ENCODE peak calls at places on chromosomes 12 and 14, in four cellular contexts. One of them, this sample, is unnamed.

GRCh38 chr12:25152055-25152454 is 42.9 kb downstream of the DNAI7 start:
- DNase-seq in A549: no peak
- DNase-seq in K562: no peak
- DNase-seq in IMR-90: no peak
- DNase-seq in this sample: no peak

GRCh38 chr12:121803861-121804416 is at the start of gene SETD1B:
- DNase-seq in K562: peak; percentile 38
- DNase-seq in IMR-90: peak; percentile 44
- DNase-seq in A549: no peak
- DNase-seq in this sample: no peak

GRCh38 chr12:68850390-68850789 is 42.4 kb downstream of the MDM2 start:
- DNase-seq in IMR-90: no peak
- DNase-seq in K562: no peak
- DNase-seq in A549: no peak
- DNase-seq in this sample: no peak

GRCh38 chr14:29814153-29815057 is 113.2 kb downstream of the PRKD1 start:
- DNase-seq in IMR-90: peak; percentile 44
- DNase-seq in A549: no peak
- DNase-seq in K562: no peak
- DNase-seq in this sample: no peak

GRCh38 chr12:60205500-60205899 is 609.7 kb downstream of the SLC16A7 start:
- DNase-seq in A549: no peak
- DNase-seq in K562: no peak
- DNase-seq in IMR-90: peak; percentile 41
- DNase-seq in this sample: no peak

GRCh38 chr14:97056086-97056485 is 258.9 kb downstream of the VRK1 start:
- DNase-seq in K562: no peak
- DNase-seq in IMR-90: no peak
- DNase-seq in A549: no peak
- DNase-seq in this sample: no peak

GRCh38 chr12:11723993-11724392 is 74.5 kb downstream of the ETV6 start:
- DNase-seq in IMR-90: peak; percentile 52
- DNase-seq in K562: no peak
- DNase-seq in A549: no peak
- DNase-seq in this sample: no peak

GRCh38 chr14:95500772-95501401 is 15.6 kb downstream of the SYNE3 start:
- DNase-seq in IMR-90: peak; percentile 90
- DNase-seq in K562: no peak
- DNase-seq in A549: no peak
- DNase-seq in this sample: no peak

GRCh38 chr14:58994130-58994529 is 194.3 kb upstream of the DAAM1 start:
- DNase-seq in A549: no peak
- DNase-seq in K562: no peak
- DNase-seq in IMR-90: no peak
- DNase-seq in this sample: no peak

GRCh38 chr14:94702629-94703028 is 67.3 kb downstream of the GSC start:
- DNase-seq in IMR-90: no peak
- DNase-seq in K562: no peak
- DNase-seq in A549: no peak
- DNase-seq in this sample: no peak

GRCh38 chr14:100879194-100879593 is 24.3 kb downstream of the RTL1 start:
- DNase-seq in A549: no peak
- DNase-seq in K562: no peak
- DNase-seq in IMR-90: no peak
- DNase-seq in this sample: no peak

GRCh38 chr12:23760495-23760894 is 189.0 kb downstream of the SOX5 start:
- DNase-seq in A549: no peak
- DNase-seq in K562: no peak
- DNase-seq in IMR-90: no peak
- DNase-seq in this sample: no peak

GRCh38 chr12:16155938-16156337 is 121.5 kb downstream of the SLC15A5 start:
- DNase-seq in IMR-90: no peak
- DNase-seq in K562: no peak
- DNase-seq in A549: no peak
- DNase-seq in this sample: no peak

GRCh38 chr12:123076604-123077297 is 74.1 kb downstream of the PITPNM2 start:
- DNase-seq in IMR-90: no peak
- DNase-seq in K562: no peak
- DNase-seq in A549: no peak
- DNase-seq in this sample: no peak

GRCh38 chr14:101019974-101020710 is 116.6 kb upstream of the RTL1 start:
- DNase-seq in A549: no peak
- DNase-seq in IMR-90: no peak
- DNase-seq in K562: no peak
- DNase-seq in this sample: no peak

GRCh38 chr14:59540852-59541251 is 35.8 kb downstream of the CCDC175 start:
- DNase-seq in IMR-90: no peak
- DNase-seq in K562: no peak
- DNase-seq in A549: no peak
- DNase-seq in this sample: no peak

GRCh38 chr12:55930771-55931316 is at the start of gene DGKA:
- DNase-seq in A549: peak; percentile 71
- DNase-seq in K562: peak; percentile 56
- DNase-seq in IMR-90: peak; percentile 85
- DNase-seq in this sample: peak; percentile 53

GRCh38 chr12:69000540-69001243 is 67.7 kb upstream of the CPM start:
- DNase-seq in K562: no peak
- DNase-seq in A549: no peak
- DNase-seq in IMR-90: peak; percentile 70
- DNase-seq in this sample: no peak

GRCh38 chr12:86914716-86915115 is 658.5 kb upstream of the MGAT4C start:
- DNase-seq in A549: peak; percentile 4
- DNase-seq in IMR-90: peak; percentile 58
- DNase-seq in K562: no peak
- DNase-seq in this sample: no peak

GRCh38 chr14:58427289-58428010 is at the start of the genes KIAA0586 and TIMM9:
- DNase-seq in K562: peak; percentile 84
- DNase-seq in IMR-90: peak; percentile 99
- DNase-seq in A549: peak; percentile 90
- DNase-seq in this sample: peak; percentile 95

GRCh38 chr14:74504874-74505617 is 11.5 kb downstream of the ISCA2 start:
- DNase-seq in K562: no peak
- DNase-seq in A549: no peak
- DNase-seq in IMR-90: no peak
- DNase-seq in this sample: no peak

GRCh38 chr12:76470028-76470939 is 89.3 kb downstream of the OSBPL8 start:
- DNase-seq in A549: peak; percentile 47
- DNase-seq in K562: peak; percentile 28
- DNase-seq in IMR-90: peak; percentile 93
- DNase-seq in this sample: peak; percentile 25

GRCh38 chr14:101216725-101217463 is 313.4 kb upstream of the RTL1 start:
- DNase-seq in A549: no peak
- DNase-seq in IMR-90: no peak
- DNase-seq in K562: no peak
- DNase-seq in this sample: no peak

GRCh38 chr12:94941440-94941862 is 62.0 kb downstream of the NDUFA12 start:
- DNase-seq in IMR-90: peak; percentile 79
- DNase-seq in A549: no peak
- DNase-seq in K562: peak; percentile 21
- DNase-seq in this sample: no peak

GRCh38 chr14:65495196-65495595 is 82.7 kb downstream of the FUT8 start:
- DNase-seq in IMR-90: peak; percentile 46
- DNase-seq in K562: no peak
- DNase-seq in A549: no peak
- DNase-seq in this sample: no peak

GRCh38 chr12:26373606-26374495 is 178.5 kb downstream of the SSPN start:
- DNase-seq in A549: no peak
- DNase-seq in IMR-90: no peak
- DNase-seq in K562: no peak
- DNase-seq in this sample: no peak

GRCh38 chr12:26369588-26369987 is 174.2 kb downstream of the SSPN start:
- DNase-seq in IMR-90: peak; percentile 94
- DNase-seq in A549: peak; percentile 24
- DNase-seq in K562: peak; percentile 11
- DNase-seq in this sample: no peak

GRCh38 chr12:26372856-26373255 is 177.5 kb downstream of the SSPN start:
- DNase-seq in K562: no peak
- DNase-seq in A549: no peak
- DNase-seq in IMR-90: no peak
- DNase-seq in this sample: no peak

GRCh38 chr12:26368331-26368730 is 173.0 kb downstream of the SSPN start:
- DNase-seq in K562: no peak
- DNase-seq in IMR-90: no peak
- DNase-seq in A549: no peak
- DNase-seq in this sample: no peak

GRCh38 chr12:26370098-26370497 is 174.7 kb downstream of the SSPN start:
- DNase-seq in IMR-90: no peak
- DNase-seq in A549: no peak
- DNase-seq in K562: no peak
- DNase-seq in this sample: no peak
- TF ChIP-seq RAD21 in IMR-90: no peak
- TF ChIP-seq RAD21 in A549: no peak
- TF ChIP-seq RAD21 in K562: no peak
- TF ChIP-seq RAD21 in this sample: no peak

DNA sequence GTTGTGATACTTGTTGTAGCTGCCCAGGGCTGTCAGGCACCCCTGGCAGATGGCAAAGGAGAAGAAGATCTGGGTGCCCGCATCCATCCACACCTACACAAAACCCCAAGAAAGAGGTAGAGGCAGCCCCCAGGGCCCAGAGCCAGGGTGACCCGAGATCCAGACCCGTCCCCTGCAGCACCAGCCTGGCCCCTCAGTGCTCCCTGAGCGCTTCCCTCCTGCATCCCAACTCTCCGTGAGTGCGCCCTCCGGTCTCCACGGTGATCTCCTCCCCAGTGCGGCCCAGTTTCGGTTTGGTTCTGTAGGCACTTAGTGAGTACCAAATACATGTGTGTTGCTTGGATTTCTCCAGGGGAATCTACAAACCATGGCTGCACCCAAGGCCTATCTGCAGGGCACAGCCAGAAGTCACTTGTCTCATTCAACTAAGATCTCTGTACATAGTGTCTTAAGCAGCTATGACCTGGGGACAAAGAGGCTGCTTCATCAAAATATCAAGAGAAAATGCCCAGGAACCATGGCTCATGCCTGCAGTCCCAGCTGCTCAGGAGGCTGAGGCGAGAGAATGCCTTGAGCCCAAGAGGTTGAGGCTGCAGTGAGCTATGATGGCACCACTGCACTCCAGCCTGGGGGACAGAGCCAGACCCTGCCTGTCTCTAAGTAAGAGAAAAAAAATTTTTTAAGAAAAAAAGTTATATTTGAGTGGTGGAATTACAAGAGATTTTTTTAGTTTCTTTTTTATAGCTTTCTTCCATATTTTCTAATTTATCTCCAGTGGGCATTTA is 15.9 kb downstream of the SLC6A12 start:
- DNase-seq in K562: no peak
- DNase-seq in A549: no peak
- DNase-seq in IMR-90: no peak
- DNase-seq in this sample: no peak
- TF ChIP-seq RFX5 in K562: no peak
- TF ChIP-seq RFX5 in A549: no peak
- TF ChIP-seq RFX5 in IMR-90: no peak
- TF ChIP-seq RFX5 in this sample: no peak

GRCh38 chr12:12887471-12887870 is 3.9 kb upstream of the GPRC5A start:
- DNase-seq in IMR-90: no peak
- DNase-seq in A549: no peak
- DNase-seq in K562: no peak
- DNase-seq in this sample: no peak
- TF ChIP-seq ELK1 in IMR-90: no peak
- TF ChIP-seq ELK1 in A549: no peak
- TF ChIP-seq ELK1 in K562: no peak
- TF ChIP-seq ELK1 in this sample: no peak

GRCh38 chr12:47028981-47029708 is 50.3 kb upstream of the PCED1B start:
- DNase-seq in IMR-90: no peak
- DNase-seq in A549: no peak
- DNase-seq in K562: no peak
- DNase-seq in this sample: no peak
- TF ChIP-seq RAD21 in IMR-90: no peak
- TF ChIP-seq RAD21 in A549: no peak
- TF ChIP-seq RAD21 in K562: no peak
- TF ChIP-seq RAD21 in this sample: no peak

GRCh38 chr14:56587701-56588100 is 8.1 kb downstream of the TMEM260 start:
- DNase-seq in K562: no peak
- DNase-seq in A549: no peak
- DNase-seq in IMR-90: no peak
- DNase-seq in this sample: no peak
- TF ChIP-seq RFX5 in K562: no peak
- TF ChIP-seq RFX5 in A549: no peak
- TF ChIP-seq RFX5 in IMR-90: no peak
- TF ChIP-seq RFX5 in this sample: no peak

GRCh38 chr12:48286665-48287064 is 64.1 kb downstream of the ZNF641 start:
- DNase-seq in A549: no peak
- DNase-seq in K562: no peak
- DNase-seq in IMR-90: no peak
- DNase-seq in this sample: no peak
- TF ChIP-seq ELK1 in A549: no peak
- TF ChIP-seq ELK1 in K562: no peak
- TF ChIP-seq ELK1 in IMR-90: no peak
- TF ChIP-seq ELK1 in this sample: no peak

GRCh38 chr14:104658325-104658712 is 31.1 kb upstream of the INF2 start:
- DNase-seq in IMR-90: no peak
- DNase-seq in K562: no peak
- DNase-seq in A549: no peak
- DNase-seq in this sample: no peak

GRCh38 chr14:104657114-104657524 is 32.3 kb upstream of the INF2 start:
- DNase-seq in IMR-90: no peak
- DNase-seq in K562: no peak
- DNase-seq in A549: no peak
- DNase-seq in this sample: no peak

GRCh38 chr14:104656014-104656714 is 33.3 kb upstream of the INF2 start:
- DNase-seq in K562: no peak
- DNase-seq in A549: no peak
- DNase-seq in IMR-90: no peak
- DNase-seq in this sample: no peak

GRCh38 chr14:104659146-104659545 is 30.3 kb upstream of the INF2 start:
- DNase-seq in IMR-90: no peak
- DNase-seq in K562: no peak
- DNase-seq in A549: no peak
- DNase-seq in this sample: no peak

GRCh38 chr14:104657563-104658324 is 31.7 kb upstream of the INF2 start:
- DNase-seq in IMR-90: no peak
- DNase-seq in K562: no peak
- DNase-seq in A549: no peak
- DNase-seq in this sample: no peak
- TF ChIP-seq RAD21 in IMR-90: no peak
- TF ChIP-seq RAD21 in K562: no peak
- TF ChIP-seq RAD21 in A549: no peak
- TF ChIP-seq RAD21 in this sample: no peak

DNA sequence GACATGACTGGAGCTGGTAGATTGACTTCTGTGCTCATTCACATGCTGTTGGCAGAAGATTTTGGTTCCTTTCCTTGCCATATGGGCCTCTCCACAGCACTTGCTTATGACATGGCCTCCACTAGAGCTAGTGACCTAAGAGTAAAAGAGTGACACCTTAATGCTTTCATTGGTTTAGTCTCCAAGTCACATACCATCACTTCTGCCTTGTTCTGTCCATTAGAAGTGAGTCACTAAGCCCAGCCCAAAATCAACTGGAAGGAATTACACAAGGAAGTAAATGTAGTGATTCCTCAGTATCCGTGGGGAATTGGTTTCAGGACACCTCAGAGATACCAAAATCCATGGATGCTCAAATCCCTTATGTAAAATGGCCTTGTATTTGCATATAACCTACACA is 81.3 kb downstream of the PPHLN1 start:
- DNase-seq in IMR-90: peak; percentile 30
- DNase-seq in A549: no peak
- DNase-seq in K562: no peak
- DNase-seq in this sample: no peak
- TF ChIP-seq RFX5 in IMR-90: no peak
- TF ChIP-seq RFX5 in A549: no peak
- TF ChIP-seq RFX5 in K562: no peak
- TF ChIP-seq RFX5 in this sample: no peak

This sample was measured in GM12878.